ENCODE peak calls at places on chromosomes 7 and 10, in four cellular contexts. C is activated T-helper 1 cell treated with anti-CD3 and anti-CD28 coated beads, Interleukin-12 subunit alpha, Interleukin-12 subunit beta, Interleukin-2, Interleukin-4 antibody, amounts not matched to agents 30 ng/mL and 10 ng/mL and 1 ng/mL, durations not matched to agents 14 hours and 24 hours and 36 hours; D is activated T-cell treated with anti-CD3 and anti-CD28 coated beads for 48 hours; E is dermis blood vessel endothelial cell. Q is an unnamed sample.

GRCh38 chr7:133705596-133705995 is 421.5 kb upstream of the LRGUK start:
- DNase-seq in E (peak; percentile 68), D (no peak), C (no peak), Q (no peak)

GRCh38 chr7:112137141-112138101 is 68.8 kb downstream of the DOCK4 start:
- DNase-seq in E (no peak), C (no peak), D (no peak), Q (no peak)

GRCh38 chr7:36226151-36226550 is 73.1 kb downstream of the EEPD1 start:
- DNase-seq in E (no peak), D (no peak), C (no peak), Q (no peak)

GRCh38 chr10:84352251-84352842 is 24.0 kb downstream of the CCSER2 start:
- DNase-seq in D (peak; percentile 56), C (peak; percentile 49), E (peak; percentile 85), Q (peak; percentile 56)

GRCh38 chr7:133912916-133913697 is 214.0 kb upstream of the LRGUK start:
- DNase-seq in C (no peak), E (peak; percentile 84), D (no peak), Q (no peak)

GRCh38 chr7:157357129-157358040 is 20.6 kb downstream of the DNAJB6 start:
- DNase-seq in C (no peak), E (no peak), D (no peak), Q (no peak)

GRCh38 chr10:88097092-88097894 is 233.9 kb downstream of the PTEN start:
- DNase-seq in C (no peak), D (no peak), E (no peak), Q (no peak)

GRCh38 chr10:12041766-12042408 is 722 bp downstream of the UPF2 start:
- DNase-seq in E (peak; percentile 54), D (peak; percentile 33), C (peak; percentile 33), Q (no peak)

GRCh38 chr7:43905209-43905946 is 1.0 kb downstream of the URGCP start:
- DNase-seq in D (no peak), C (no peak), E (peak; percentile 26), Q (no peak)

GRCh38 chr10:28410420-28411135 is 107.7 kb upstream of the MPP7 start:
- DNase-seq in E (no peak), D (no peak), C (no peak), Q (no peak)

GRCh38 chr10:69419096-69419760 is 2.5 kb upstream of the TACR2 start:
- DNase-seq in D (no peak), C (no peak), E (no peak), Q (no peak)

GRCh38 chr7:29386196-29386765 is 177.4 kb upstream of the PRR15 start:
- DNase-seq in E (no peak), C (no peak), D (no peak), Q (no peak)

GRCh38 chr10:33005322-33006282 is 47.6 kb upstream of the ITGB1 start:
- DNase-seq in C (no peak), E (peak; percentile 88), D (peak; percentile 37), Q (peak; percentile 71)

GRCh38 chr7:78326189-78326588 is 527.6 kb downstream of the PHTF2 start:
- DNase-seq in D (no peak), E (no peak), C (no peak), Q (no peak)

GRCh38 chr7:147415991-147416390 is 1174.6 kb upstream of the C7orf33 start:
- DNase-seq in D (no peak), E (no peak), C (no peak), Q (no peak)

GRCh38 chr7:96136600-96137239 is 185.2 kb downstream of the SLC25A13 start:
- DNase-seq in D (no peak), C (no peak), E (no peak), Q (no peak)

GRCh38 chr10:100826983-100827818 is 81.8 kb downstream of the PAX2 start:
- DNase-seq in C (no peak), D (no peak), E (peak; percentile 10), Q (peak; percentile 55)

GRCh38 chr7:105664816-105665525 is 83.7 kb upstream of the EFCAB10 start:
- DNase-seq in D (no peak), C (no peak), E (peak; percentile 52), Q (no peak)

GRCh38 chr10:47022311-47023131 is 111.3 kb downstream of the PTPN20 start:
- DNase-seq in E (no peak), C (no peak), D (no peak), Q (no peak)

GRCh38 chr10:87038286-87038717 is 18.2 kb downstream of the FAM25A start:
- DNase-seq in C (no peak), E (no peak), D (no peak), Q (no peak)

GRCh38 chr10:72061491-72061890 is 26.9 kb downstream of the SPOCK2 start:
- DNase-seq in D (no peak), E (no peak), C (no peak), Q (no peak)

GRCh38 chr7:55593515-55594318 is 21.4 kb upstream of the VOPP1 start:
- DNase-seq in E (peak; percentile 68), D (peak; percentile 68), C (peak; percentile 48), Q (peak; percentile 88)

GRCh38 chr10:91194497-91195179 is 25.8 kb upstream of the PCGF5 start:
- DNase-seq in C (no peak), E (no peak), D (no peak), Q (no peak)

GRCh38 chr7:99848420-99849216 is 20.8 kb downstream of the CYP3A43 start:
- DNase-seq in C (no peak), D (no peak), E (no peak), Q (no peak)

GRCh38 chr10:24962998-24963397 is 10.6 kb upstream of the PRTFDC1 start:
- DNase-seq in D (no peak), C (no peak), E (no peak), Q (no peak)

GRCh38 chr7:29408841-29409243 is 154.8 kb upstream of the PRR15 start:
- DNase-seq in E (peak; percentile 75), C (peak; percentile 31), D (peak; percentile 7), Q (peak; percentile 28)

GRCh38 chr10:72858103-72858502 is 35.4 kb upstream of the OIT3 start:
- DNase-seq in C (no peak), E (no peak), D (no peak), Q (no peak)

GRCh38 chr7:95473276-95473985 is 12.3 kb upstream of the ASB4 start:
- DNase-seq in E (no peak), C (no peak), D (no peak), Q (peak; percentile 61)

GRCh38 chr10:62681211-62681940 is 123.1 kb upstream of the ADO start:
- DNase-seq in E (no peak), C (peak; percentile 80), D (peak; percentile 76), Q (no peak)

GRCh38 chr7:149050941-149051340 is 22.6 kb upstream of the PDIA4 start:
- DNase-seq in D (no peak), E (no peak), C (no peak), Q (no peak)

GRCh38 chr10:1175956-1176565 is 119.9 kb downstream of the WDR37 start:
- DNase-seq in D (no peak), C (no peak), E (no peak), Q (no peak)

GRCh38 chr10:59283456-59284082 is 78.8 kb downstream of the FAM13C start:
- DNase-seq in C (no peak), E (no peak), D (no peak), Q (no peak)

GRCh38 chr10:79097021-79097695 is 28.4 kb downstream of the ZMIZ1 start:
- DNase-seq in C (no peak), D (no peak), E (no peak), Q (no peak)

GRCh38 chr7:144834516-144835165 is 1.2 kb downstream of the TPK1 start:
- DNase-seq in D (no peak), C (peak; percentile 39), E (peak; percentile 65), Q (no peak)

GRCh38 chr7:33807779-33808482 is 97.4 kb upstream of the BMPER start:
- DNase-seq in C (no peak), D (peak; percentile 1), E (peak; percentile 80), Q (peak; percentile 32)

GRCh38 chr7:32093415-32094408 is 23.5 kb upstream of the PDE1C start:
- DNase-seq in D (no peak), C (no peak), E (no peak), Q (no peak)

GRCh38 chr10:11776080-11776479 is 33.9 kb downstream of the ECHDC3 start:
- DNase-seq in E (no peak), D (no peak), C (no peak), Q (no peak)

GRCh38 chr7:80499350-80499955 is 12.4 kb downstream of the GNAT3 start:
- DNase-seq in C (no peak), E (peak; percentile 79), D (no peak), Q (no peak)

GRCh38 chr7:25786958-25787730 is 364.9 kb upstream of the NFE2L3 start:
- DNase-seq in E (no peak), D (no peak), C (no peak), Q (no peak)